ENCODE peak calls at places on chromosomes 5 and 9, in ten cellular contexts. H, Y, T, F, D, A, U, W, X and V are unnamed samples. For H3K4me1, the result is how much of the 10 kb centered on the place peaks cover.

GRCh38 chr9:33329996-33330395 is 39.7 kb downstream of the NFX1 start:
- DNase-seq in H (no peak), Y (peak), X (no peak), T (no peak), U (peak), D (no peak), F (peak), A (no peak), W (peak), V (no peak)

GRCh38 chr5:84374568-84374967 is 10.1 kb downstream of the EDIL3 start:
- DNase-seq in U (no peak), A (no peak), W (no peak), T (no peak), X (no peak), F (no peak), H (no peak), D (no peak), Y (no peak), V (no peak)

GRCh38 chr5:56812110-56812509 is 3.2 kb upstream of the MAP3K1 start:
- DNase-seq in D (no peak), A (no peak), F (no peak), X (no peak), H (no peak), W (no peak), T (no peak), Y (no peak), U (peak), V (no peak)

GRCh38 chr9:75001719-75002421 is 26.2 kb downstream of the CARNMT1 start:
- DNase-seq in F (peak), T (no peak), X (peak), U (peak), D (no peak), W (peak), A (no peak), Y (no peak), H (no peak), V (no peak)

GRCh38 chr5:88236866-88237642 is 31.6 kb downstream of the TMEM161B start:
- DNase-seq in H (no peak), F (no peak), T (no peak), U (peak), D (no peak), Y (no peak), W (no peak), X (no peak), A (no peak), V (no peak)

GRCh38 chr9:17614929-17615328 is 36.1 kb downstream of the SH3GL2 start:
- DNase-seq in H (no peak), T (no peak), U (peak), W (no peak), X (no peak), D (no peak), A (no peak), F (no peak), Y (no peak), V (no peak)

GRCh38 chr9:38114905-38115304 is 45.9 kb upstream of the SHB start:
- DNase-seq in D (no peak), T (no peak), X (no peak), F (no peak), Y (no peak), W (no peak), A (no peak), U (no peak), H (no peak), V (no peak)

GRCh38 chr5:127999909-128000308 is 83.7 kb upstream of the SLC12A2 start:
- DNase-seq in F (no peak), T (no peak), W (no peak), U (no peak), X (no peak), Y (no peak), A (no peak), H (no peak), D (no peak), V (no peak)

GRCh38 chr5:36885149-36885548 is 8.6 kb downstream of the NIPBL start:
- DNase-seq in A (no peak), T (no peak), W (no peak), U (no peak), D (no peak), F (no peak), X (no peak), Y (no peak), H (no peak), V (no peak)

GRCh38 chr9:127395491-127396252 is 1.3 kb upstream of the SLC2A8 start:
- DNase-seq in Y (no peak), W (no peak), D (no peak), A (no peak), X (no peak), F (no peak), U (no peak), T (no peak), H (no peak), V (peak)

GRCh38 chr9:133844876-133845658 is 106.9 kb upstream of the SARDH start:
- DNase-seq in W (no peak), Y (peak), U (peak), F (peak), H (peak), A (peak), T (no peak), X (no peak), D (no peak), V (peak)
- H3K4me1 ChIP-seq in W (under half), Y (under half), U (under half), F (under half), H (under half), A (under half), T (under half), X (under half), D (under half), V (under half)

GRCh38 chr9:136994885-136995224 is 1.5 kb downstream of the CLIC3 start:
- DNase-seq in F (no peak), H (no peak), W (no peak), D (no peak), U (no peak), Y (no peak), A (no peak), X (no peak), T (no peak), V (no peak)

GRCh38 chr9:136994180-136994884 is 2.0 kb downstream of the CLIC3 start:
- DNase-seq in F (no peak), T (no peak), D (no peak), U (no peak), A (no peak), W (no peak), X (no peak), H (no peak), Y (no peak), V (no peak)

GRCh38 chr9:136991993-136992818 is at the start of gene PAXX:
- DNase-seq in Y (peak), T (peak), H (peak), A (peak), D (peak), F (peak), W (peak), U (peak), X (peak), V (peak)

GRCh38 chr9:136995370-136995769 is 998 bp downstream of the CLIC3 start:
- DNase-seq in T (no peak), Y (no peak), H (no peak), W (no peak), U (no peak), X (no peak), D (no peak), A (no peak), F (no peak), V (no peak)

GRCh38 chr9:136992819-136993369 is 672 bp downstream of the PAXX start:
- DNase-seq in A (no peak), F (no peak), U (no peak), D (no peak), Y (no peak), X (no peak), H (no peak), T (no peak), W (no peak), V (no peak)
- TF ChIP-seq POLR2A in A (no peak), F (no peak), U (no peak), D (no peak), Y (peak), X (no peak), H (no peak), T (no peak), W (no peak), V (no peak)

GRCh38 chr9:129317179-129318011 is 139.3 kb upstream of the IER5L start:
- DNase-seq in U (peak), A (peak), X (no peak), Y (no peak), T (peak), F (no peak), D (peak), W (no peak), H (peak), V (no peak)
- H3K4me1 ChIP-seq in U (under half), A (under half), X (under half), Y (under half), T (under half), F (under half), D (under half), W (under half), H (half or more), V (half or more)

GRCh38 chr5:370311-370958 is 48.9 kb downstream of the AHRR start:
- DNase-seq in U (no peak), T (no peak), Y (peak), D (peak), X (no peak), A (no peak), W (no peak), H (no peak), F (no peak), V (no peak)

GRCh38 chr5:367358-368130 is 46.0 kb downstream of the AHRR start:
- DNase-seq in H (no peak), D (peak), F (no peak), Y (peak), T (no peak), U (no peak), A (no peak), W (no peak), X (no peak), V (no peak)

GRCh38 chr5:370959-371810 is 49.7 kb downstream of the AHRR start:
- DNase-seq in A (no peak), F (no peak), U (no peak), W (no peak), T (no peak), D (peak), H (peak), Y (peak), X (no peak), V (no peak)

GRCh38 chr5:368162-369084 is 46.9 kb downstream of the AHRR start:
- DNase-seq in A (no peak), U (peak), H (no peak), X (no peak), D (peak), W (no peak), F (no peak), T (peak), Y (peak), V (no peak)

GRCh38 chr5:369151-369939 is 47.8 kb downstream of the AHRR start:
- DNase-seq in F (no peak), U (peak), D (peak), W (no peak), H (no peak), A (no peak), T (no peak), X (no peak), Y (peak), V (no peak)
- TF ChIP-seq POLR2A in F (no peak), U (no peak), D (no peak), W (no peak), H (no peak), A (no peak), T (no peak), X (no peak), Y (no peak), V (no peak)

DNA sequence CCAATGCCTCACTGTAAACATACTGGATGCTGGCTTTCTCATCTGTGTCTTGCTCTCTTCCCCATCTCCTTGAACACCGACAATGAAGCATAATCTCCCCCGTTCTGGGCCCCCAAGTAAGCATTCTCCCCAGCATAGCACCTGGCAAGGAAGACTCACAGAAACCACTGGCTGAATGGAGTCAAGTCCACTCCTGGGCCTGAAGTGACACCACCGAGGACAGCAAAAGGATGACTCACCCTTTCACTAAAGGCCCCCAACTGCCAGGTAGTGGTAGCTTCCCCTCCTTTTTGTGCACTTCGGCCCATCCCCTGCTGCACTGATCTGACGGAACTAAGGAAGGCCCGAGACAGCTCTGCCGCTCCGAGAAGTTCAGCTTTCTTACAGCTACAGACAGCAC is 9.4 kb downstream of the VDAC1 start:
- DNase-seq in D (no peak), X (no peak), A (no peak), Y (no peak), T (no peak), W (no peak), H (no peak), U (no peak), F (no peak), V (peak)
- H3K4me1 ChIP-seq in D (under half), X (under half), A (under half), Y (under half), T (under half), W (half or more), H (half or more), U (under half), F (under half), V (half or more)

GRCh38 chr5:55231476-55232193 is 1.8 kb downstream of the CCNO start:
- DNase-seq in X (no peak), W (no peak), T (peak), F (peak), H (no peak), D (peak), U (no peak), A (no peak), Y (peak), V (no peak)

GRCh38 chr5:55234171-55234700 is 828 bp upstream of the CCNO start:
- DNase-seq in Y (peak), H (peak), F (peak), X (peak), D (no peak), T (peak), W (no peak), U (peak), A (no peak), V (no peak)

GRCh38 chr5:55232194-55232984 is 1.0 kb downstream of the CCNO start:
- DNase-seq in T (peak), U (no peak), D (peak), F (peak), A (no peak), W (peak), H (peak), Y (peak), X (peak), V (peak)

GRCh38 chr5:55231029-55231475 is 2.4 kb downstream of the CCNO start:
- DNase-seq in F (no peak), T (no peak), D (no peak), H (no peak), X (no peak), A (no peak), Y (no peak), W (no peak), U (peak), V (no peak)

DNA sequence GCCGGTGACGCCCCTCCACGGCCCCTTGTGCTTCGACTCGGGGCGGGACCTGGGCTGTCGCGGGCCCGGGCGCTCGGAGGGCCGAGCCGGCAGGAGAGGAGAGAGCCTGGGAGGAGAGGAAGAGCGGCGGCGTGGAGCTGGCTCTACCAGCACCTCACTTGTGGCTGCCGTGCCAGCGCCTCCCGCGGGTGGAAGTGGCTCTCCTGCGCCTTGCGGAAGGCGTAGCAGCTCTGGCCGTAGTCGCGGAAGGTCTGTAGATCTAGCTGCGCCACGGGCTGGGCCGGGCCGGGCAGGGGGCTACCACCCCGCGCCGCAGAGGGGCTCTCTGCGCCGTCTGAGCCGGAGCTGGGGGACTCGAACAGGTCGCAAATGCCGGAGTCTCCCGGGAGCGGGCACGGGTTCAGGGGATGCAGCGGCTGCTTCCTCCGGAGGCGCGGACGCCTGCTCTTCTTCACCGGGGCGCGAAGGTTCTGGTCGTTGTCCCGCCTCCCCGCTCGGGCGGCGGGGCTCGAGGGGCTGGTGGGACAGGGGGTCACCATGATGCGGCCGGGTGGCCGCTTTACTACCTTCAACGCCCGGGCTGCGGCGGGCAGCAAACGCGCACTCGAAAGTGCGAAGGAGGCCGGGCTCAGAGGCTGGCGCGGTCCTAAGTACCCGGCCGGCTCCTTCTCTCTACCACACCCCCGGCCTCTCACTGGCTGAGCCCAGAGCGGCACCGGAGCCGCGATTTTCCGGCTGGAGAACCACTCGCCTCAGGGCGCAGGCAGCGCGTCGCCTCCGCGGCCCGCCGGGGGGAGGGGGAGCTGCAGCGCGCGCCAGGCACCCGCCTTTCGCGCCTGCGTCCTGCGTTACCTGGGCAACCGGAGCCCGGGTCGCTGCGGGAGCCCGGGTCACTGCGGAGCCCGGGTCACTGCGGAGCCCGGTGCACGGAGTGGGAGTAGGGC is at the start of gene CCNO:
- DNase-seq in W (peak), H (peak), T (peak), Y (peak), X (peak), F (peak), D (peak), A (peak), U (peak), V (no peak)
- TF ChIP-seq POLR2A in W (peak), H (no peak), T (no peak), Y (no peak), X (peak), F (no peak), D (no peak), A (no peak), U (no peak), V (no peak)

DNA sequence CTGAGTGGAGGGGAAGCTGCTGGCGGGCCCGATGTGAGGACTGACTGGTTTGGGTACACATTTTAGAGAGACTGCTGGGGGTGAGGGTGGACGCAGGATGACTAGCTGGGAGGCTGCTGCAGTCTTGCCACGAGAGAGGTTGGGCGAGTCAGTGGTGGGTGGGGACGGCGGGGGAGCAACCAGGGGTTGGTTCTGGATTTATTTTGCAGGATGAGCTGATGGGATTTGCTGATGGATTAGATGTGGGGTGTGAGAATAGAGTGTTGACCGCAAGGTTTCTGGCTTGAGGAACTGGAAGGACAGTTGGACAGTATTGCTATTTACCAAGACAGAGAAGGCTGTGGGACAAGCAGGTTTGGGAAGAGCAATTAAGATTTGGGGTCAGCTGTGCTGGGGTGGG is 5.8 kb upstream of the NDST1 start:
- DNase-seq in T (no peak), Y (no peak), X (no peak), D (no peak), F (no peak), A (no peak), H (no peak), U (peak), W (no peak), V (no peak)
- H3K4me1 ChIP-seq in T (half or more), Y (half or more), X (under half), D (under half), F (under half), A (under half), H (half or more), U (half or more), W (half or more), V (half or more)

GRCh38 chr5:179795863-179796833 is 2.4 kb downstream of the LTC4S start:
- DNase-seq in X (no peak), Y (peak), H (peak), A (peak), F (peak), U (peak), W (no peak), D (peak), T (peak), V (peak)
- TF ChIP-seq POLR2A in X (peak), Y (peak), H (peak), A (peak), F (peak), U (peak), W (peak), D (peak), T (no peak), V (no peak)

GRCh38 chr5:3118321-3118720 is 366.8 kb upstream of the IRX2 start:
- DNase-seq in X (no peak), H (no peak), F (no peak), Y (no peak), U (no peak), A (no peak), T (no peak), W (no peak), D (peak), V (no peak)

GRCh38 chr5:3120013-3120412 is 368.5 kb upstream of the IRX2 start:
- DNase-seq in X (no peak), H (no peak), T (no peak), A (no peak), Y (no peak), D (no peak), F (no peak), W (no peak), U (no peak), V (no peak)

GRCh38 chr5:3121813-3122212 is 370.3 kb upstream of the IRX2 start:
- DNase-seq in U (no peak), A (no peak), F (no peak), H (no peak), W (no peak), Y (no peak), X (no peak), T (no peak), D (no peak), V (no peak)

GRCh38 chr5:3122216-3122615 is 370.7 kb upstream of the IRX2 start:
- DNase-seq in F (no peak), T (no peak), X (no peak), A (no peak), W (no peak), D (no peak), H (no peak), Y (no peak), U (no peak), V (no peak)

GRCh38 chr5:3119435-3119834 is 368.0 kb upstream of the IRX2 start:
- DNase-seq in X (no peak), H (no peak), F (no peak), A (no peak), U (no peak), D (no peak), Y (no peak), W (no peak), T (no peak), V (no peak)
- H3K4me1 ChIP-seq in X (under half), H (under half), F (under half), A (under half), U (under half), D (under half), Y (under half), W (under half), T (under half), V (under half)